ENCODE peak calls at places on chromosomes 16 and 17, in six cellular contexts. Q is KBM-7; F is kidney tubule cell; U is stomach; I is stimulated activated CD4-positive, alpha-beta T cell treated with anti-CD3 and anti-CD28 coated beads, Interleukin-15, amount 100 ng/mL, for 24 hours; H is T47D. B is an unnamed sample.
A peak's percentile ranks its signal among the peaks of the same experiment; 100 is the strongest.

GRCh38 chr16:46884513-46885293 is 541 bp downstream of the GPT2 start:
- DNase-seq in Q (peak; percentile 44), F (peak; percentile 32), U (no peak), I (peak; percentile 52), H (no peak), B (no peak)

GRCh38 chr17:75273968-75274708 is 3.1 kb upstream of the MIF4GD start:
- DNase-seq in Q (no peak), F (peak; percentile 35), U (no peak), I (no peak), H (no peak), B (peak; percentile 50)

GRCh38 chr16:55468352-55468990 is 10.5 kb upstream of the MMP2 start:
- DNase-seq in Q (no peak), F (no peak), U (no peak), I (no peak), H (no peak), B (no peak)

GRCh38 chr16:71637398-71637797 is 11.4 kb downstream of the MARVELD3 start:
- DNase-seq in Q (no peak), F (no peak), U (no peak), I (no peak), H (no peak), B (no peak)

GRCh38 chr16:50610331-50611262 is 62.4 kb downstream of the NKD1 start:
- DNase-seq in Q (no peak), F (no peak), U (no peak), I (no peak), H (no peak), B (no peak)

GRCh38 chr16:65895486-65895885 is 471.0 kb upstream of the CDH5 start:
- DNase-seq in Q (no peak), F (no peak), U (no peak), I (no peak), H (no peak), B (no peak)

GRCh38 chr17:61411114-61411943 is 11.7 kb downstream of the TBX2 start:
- DNase-seq in Q (no peak), F (peak; percentile 62), U (peak; percentile 51), I (peak; percentile 47), H (peak; percentile 95), B (no peak)

GRCh38 chr16:55107851-55108250 is 177.2 kb downstream of the IRX5 start:
- DNase-seq in Q (no peak), F (no peak), U (no peak), I (no peak), H (no peak), B (no peak)

GRCh38 chr17:63701477-63702222 is 1.7 kb upstream of the LIMD2 start:
- DNase-seq in Q (peak; percentile 67), F (no peak), U (peak; percentile 41), I (peak; percentile 85), H (no peak), B (no peak)

GRCh38 chr16:80233097-80233835 is 307.5 kb upstream of the DYNLRB2 start:
- DNase-seq in Q (no peak), F (peak; percentile 13), U (no peak), I (no peak), H (no peak), B (no peak)